ENCODE peak calls at places on chromosomes 6 and 20, in ten cellular contexts. U is A549, O is fibroblast of villous mesenchyme, X is heart right ventricle, T is IMR-90, N is fibroblast of lung, E is psoas muscle, D is mucosa of descending colon, Y is GM12865, B is HFF-Myc. F is an unnamed sample.

GRCh38 chr20:12068146-12068545 is 150.5 kb downstream of the BTBD3 start:
- DNase-seq in U (no peak), O (peak), X (no peak), T (no peak), N (peak), E (no peak), D (no peak), Y (no peak), B (no peak), F (no peak)

GRCh38 chr6:169340395-169340794 is 86.7 kb upstream of the THBS2 start:
- DNase-seq in U (peak), O (no peak), X (no peak), T (no peak), N (peak), E (no peak), D (peak), Y (no peak), B (no peak), F (no peak)

GRCh38 chr6:4380881-4381281 is 245.5 kb upstream of the ECI2 start:
- DNase-seq in U (no peak), O (no peak), X (no peak), T (no peak), N (no peak), E (no peak), D (no peak), Y (no peak), B (no peak), F (peak)

GRCh38 chr6:117908246-117909107 is 1.4 kb downstream of the SLC35F1 start:
- DNase-seq in U (no peak), O (no peak), X (peak), T (no peak), N (peak), E (no peak), D (no peak), Y (no peak), B (no peak), F (no peak)

GRCh38 chr20:41118632-41119031 is 18.7 kb upstream of the PLCG1 start:
- DNase-seq in U (no peak), O (no peak), X (no peak), T (peak), N (no peak), E (no peak), D (no peak), Y (no peak), B (no peak), F (peak)

GRCh38 chr6:24428615-24429014 is 25.9 kb downstream of the MRS2 start:
- DNase-seq in U (no peak), O (peak), X (no peak), T (peak), N (peak), E (no peak), D (no peak), Y (no peak), B (no peak), F (peak)

GRCh38 chr20:63513207-63513606 is 7.4 kb upstream of the PPDPF start:
- DNase-seq in U (no peak), O (no peak), X (no peak), T (no peak), N (no peak), E (no peak), D (no peak), Y (no peak), B (no peak), F (no peak)

GRCh38 chr20:59253779-59254319 is 46.6 kb upstream of the EDN3 start:
- DNase-seq in U (no peak), O (no peak), X (no peak), T (no peak), N (no peak), E (no peak), D (no peak), Y (no peak), B (no peak), F (no peak)

GRCh38 chr20:31933698-31934097 is 18.1 kb downstream of the PDRG1 start:
- DNase-seq in U (no peak), O (no peak), X (no peak), T (no peak), N (no peak), E (no peak), D (no peak), Y (no peak), B (no peak), F (no peak)

GRCh38 chr6:117711369-117711768 is 36.1 kb downstream of the NUS1 start:
- DNase-seq in U (no peak), O (no peak), X (no peak), T (no peak), N (no peak), E (no peak), D (no peak), Y (peak), B (no peak), F (no peak)

GRCh38 chr20:47735412-47736400 is 49.6 kb downstream of the SULF2 start:
- DNase-seq in U (no peak), O (peak), X (peak), T (no peak), N (no peak), E (peak), D (no peak), Y (no peak), B (no peak), F (peak)

GRCh38 chr20:57769756-57770155 is 59.9 kb upstream of the PMEPA1 start:
- DNase-seq in U (no peak), O (peak), X (no peak), T (no peak), N (no peak), E (no peak), D (no peak), Y (peak), B (no peak), F (peak)

GRCh38 chr20:24098886-24099285 is 110.3 kb upstream of the GGTLC1 start:
- DNase-seq in U (no peak), O (peak), X (no peak), T (peak), N (peak), E (no peak), D (no peak), Y (no peak), B (no peak), F (peak)

GRCh38 chr20:54020348-54020747 is 50.0 kb downstream of the BCAS1 start:
- DNase-seq in U (no peak), O (no peak), X (no peak), T (no peak), N (no peak), E (no peak), D (no peak), Y (no peak), B (no peak), F (no peak)

GRCh38 chr6:132202569-132202968 is 198.7 kb downstream of the MOXD1 start:
- DNase-seq in U (no peak), O (peak), X (no peak), T (peak), N (peak), E (no peak), D (no peak), Y (no peak), B (peak), F (peak)

GRCh38 chr6:45470131-45470738 is 92.5 kb upstream of the SUPT3H start:
- DNase-seq in U (no peak), O (no peak), X (no peak), T (no peak), N (no peak), E (no peak), D (no peak), Y (no peak), B (no peak), F (no peak)

GRCh38 chr6:38337819-38338465 is 301.8 kb downstream of the BTBD9 start:
- DNase-seq in U (peak), O (peak), X (no peak), T (peak), N (peak), E (no peak), D (no peak), Y (no peak), B (no peak), F (peak)

GRCh38 chr20:49675368-49676151 is 38.1 kb downstream of the B4GALT5 start:
- DNase-seq in U (peak), O (no peak), X (no peak), T (no peak), N (peak), E (no peak), D (peak), Y (peak), B (no peak), F (no peak)

GRCh38 chr20:37745553-37745952 is 51.7 kb downstream of the CTNNBL1 start:
- DNase-seq in U (no peak), O (no peak), X (no peak), T (no peak), N (no peak), E (no peak), D (no peak), Y (no peak), B (no peak), F (no peak)

GRCh38 chr6:142356271-142356938 is 54.6 kb downstream of the ADGRG6 start:
- DNase-seq in U (no peak), O (peak), X (no peak), T (peak), N (peak), E (no peak), D (no peak), Y (no peak), B (no peak), F (peak)

GRCh38 chr6:55198708-55199107 is 24.4 kb downstream of the HCRTR2 start:
- DNase-seq in U (no peak), O (no peak), X (no peak), T (no peak), N (no peak), E (no peak), D (no peak), Y (no peak), B (no peak), F (no peak)

GRCh38 chr6:110053395-110054240 is 75.5 kb downstream of the GPR6 start:
- DNase-seq in U (peak), O (peak), X (no peak), T (peak), N (peak), E (no peak), D (no peak), Y (peak), B (peak), F (peak)

GRCh38 chr6:170436209-170436809 is 116.8 kb downstream of the PSMB1 start:
- DNase-seq in U (no peak), O (no peak), X (no peak), T (no peak), N (no peak), E (no peak), D (no peak), Y (no peak), B (no peak), F (no peak)

GRCh38 chr6:52550014-52550575 is 26.8 kb downstream of the TRAM2 start:
- DNase-seq in U (no peak), O (no peak), X (no peak), T (no peak), N (peak), E (no peak), D (no peak), Y (no peak), B (no peak), F (no peak)

GRCh38 chr20:46688151-46689081 is 828 bp downstream of the TP53RK start:
- DNase-seq in U (no peak), O (peak), X (no peak), T (peak), N (peak), E (no peak), D (no peak), Y (no peak), B (no peak), F (peak)

GRCh38 chr6:150537481-150537880 is 62.2 kb upstream of the PLEKHG1 start:
- DNase-seq in U (no peak), O (no peak), X (no peak), T (no peak), N (no peak), E (no peak), D (no peak), Y (no peak), B (no peak), F (no peak)

GRCh38 chr6:92759195-92759594 is 660.2 kb downstream of the EPHA7 start:
- DNase-seq in U (no peak), O (no peak), X (no peak), T (no peak), N (no peak), E (no peak), D (no peak), Y (peak), B (no peak), F (no peak)

GRCh38 chr20:58327211-58327610 is 17.7 kb downstream of the RAB22A start:
- DNase-seq in U (no peak), O (peak), X (no peak), T (no peak), N (no peak), E (no peak), D (no peak), Y (no peak), B (no peak), F (peak)

GRCh38 chr20:19313342-19314069 is 101.1 kb downstream of the SLC24A3 start:
- DNase-seq in U (no peak), O (no peak), X (no peak), T (no peak), N (no peak), E (no peak), D (no peak), Y (no peak), B (no peak), F (no peak)

GRCh38 chr6:74657033-74657432 is 548.8 kb downstream of the COL12A1 start:
- DNase-seq in U (no peak), O (no peak), X (no peak), T (no peak), N (peak), E (no peak), D (no peak), Y (no peak), B (no peak), F (no peak)

GRCh38 chr6:46808806-46809205 is 15.6 kb downstream of the MEP1A start:
- DNase-seq in U (no peak), O (no peak), X (no peak), T (no peak), N (no peak), E (no peak), D (no peak), Y (no peak), B (no peak), F (no peak)

GRCh38 chr6:142886431-142887170 is 58.4 kb downstream of the HIVEP2 start:
- DNase-seq in U (no peak), O (peak), X (no peak), T (peak), N (peak), E (no peak), D (no peak), Y (peak), B (no peak), F (peak)

GRCh38 chr6:16684195-16684689 is 77.0 kb downstream of the ATXN1 start:
- DNase-seq in U (no peak), O (peak), X (no peak), T (no peak), N (peak), E (no peak), D (no peak), Y (no peak), B (no peak), F (peak)

DNA sequence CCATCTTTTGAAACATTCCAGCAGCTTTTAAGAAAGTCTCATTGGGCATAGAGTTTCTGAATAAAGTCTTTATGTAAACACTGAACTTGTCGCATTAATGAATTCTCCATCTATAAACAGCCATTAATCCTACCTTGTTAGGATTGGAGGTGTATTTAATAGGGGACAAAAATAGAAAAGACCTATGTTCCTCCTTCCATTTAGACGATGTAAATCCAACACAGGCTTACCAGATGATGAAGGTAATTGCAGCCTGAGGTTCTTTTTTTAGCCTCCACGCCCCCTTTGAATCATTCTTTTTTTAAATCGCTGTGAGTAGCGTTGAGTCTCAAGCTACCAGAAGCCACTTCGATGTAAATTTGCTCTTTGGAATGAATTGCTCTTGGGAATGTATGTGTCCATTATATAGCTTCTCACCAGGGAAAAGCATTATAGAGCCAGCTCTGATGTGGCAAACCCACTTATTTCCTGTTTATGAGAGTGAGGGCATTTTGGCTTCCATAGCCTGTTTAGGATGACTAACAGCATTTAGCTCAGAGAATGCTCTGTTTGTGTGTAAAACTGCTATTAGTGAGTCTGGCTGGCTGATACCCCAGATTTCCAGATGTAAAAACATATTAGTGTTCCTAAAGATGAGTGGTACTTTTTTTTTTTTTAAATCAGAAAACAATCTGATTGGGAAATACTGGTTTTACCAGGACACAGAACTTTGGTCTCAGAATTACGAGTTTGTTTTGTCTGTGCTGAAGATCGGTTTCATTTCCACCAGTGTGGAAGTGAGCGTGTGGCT is 74.9 kb upstream of the CLDN20 start:
- DNase-seq in U (no peak), O (peak), X (no peak), T (peak), N (peak), E (no peak), D (no peak), Y (no peak), B (peak), F (peak)
- H3K4me3 ChIP-seq in U (no peak), O (peak), X (no peak), T (peak), N (peak), E (no peak), D (no peak), Y (peak), B (no peak), F (peak)

GRCh38 chr6:122869437-122870024 is 80.5 kb downstream of the SMPDL3A start:
- DNase-seq in U (peak), O (peak), X (no peak), T (peak), N (peak), E (no peak), D (no peak), Y (peak), B (peak), F (peak)
- TF ChIP-seq CTCF in U (peak), O (peak), X (peak), T (peak), N (peak), E (peak), D (peak), Y (peak), B (peak), F (peak)

GRCh38 chr6:108737594-108738546 is 110.4 kb upstream of the ARMC2 start:
- DNase-seq in U (peak), O (peak), X (no peak), T (peak), N (peak), E (no peak), D (no peak), Y (peak), B (peak), F (peak)
- H3K4me3 ChIP-seq in U (no peak), O (peak), X (no peak), T (no peak), N (no peak), E (no peak), D (no peak), Y (no peak), B (no peak), F (no peak)

GRCh38 chr6:125306756-125307149 is 5.0 kb upstream of the HDDC2 start:
- DNase-seq in U (no peak), O (no peak), X (no peak), T (no peak), N (no peak), E (no peak), D (no peak), Y (no peak), B (no peak), F (no peak)

GRCh38 chr6:125303512-125303854 is 1.7 kb upstream of the HDDC2 start:
- DNase-seq in U (no peak), O (no peak), X (no peak), T (no peak), N (no peak), E (no peak), D (no peak), Y (no peak), B (no peak), F (no peak)

GRCh38 chr6:125302840-125303511 is 1.2 kb upstream of the HDDC2 start:
- DNase-seq in U (no peak), O (no peak), X (no peak), T (peak), N (no peak), E (no peak), D (no peak), Y (no peak), B (no peak), F (no peak)

GRCh38 chr6:125307150-125307838 is 5.5 kb upstream of the HDDC2 start:
- DNase-seq in U (no peak), O (peak), X (no peak), T (peak), N (peak), E (no peak), D (no peak), Y (no peak), B (no peak), F (peak)

GRCh38 chr6:125304970-125305369 is 3.2 kb upstream of the HDDC2 start:
- DNase-seq in U (no peak), O (no peak), X (no peak), T (no peak), N (no peak), E (no peak), D (no peak), Y (no peak), B (no peak), F (no peak)
- TF ChIP-seq CTCF in U (no peak), O (no peak), X (no peak), T (no peak), N (no peak), E (no peak), D (no peak), Y (no peak), B (no peak), F (no peak)